ENCODE peak calls at places on chromosomes 6 and 20, in five cellular contexts. One of them, this sample, is unnamed.

GRCh38 chr6:150977276-150977675 is 111.8 kb downstream of the MTHFD1L start:
- DNase-seq in GM04504: no peak
- DNase-seq in ascending aorta: no peak
- DNase-seq in GM23248: peak
- DNase-seq in Daoy: no peak
- DNase-seq in this sample: no peak

GRCh38 chr6:117477988-117478852 is 4.3 kb upstream of the DCBLD1 start:
- DNase-seq in GM04504: no peak
- DNase-seq in ascending aorta: no peak
- DNase-seq in GM23248: no peak
- DNase-seq in Daoy: peak
- DNase-seq in this sample: no peak

GRCh38 chr6:26205161-26205624 is 118.0 kb downstream of the HFE start:
- DNase-seq in GM04504: peak
- DNase-seq in ascending aorta: peak
- DNase-seq in GM23248: peak
- DNase-seq in Daoy: peak
- DNase-seq in this sample: peak

GRCh38 chr6:106870069-106870468 is 104.5 kb downstream of the CD24 start:
- DNase-seq in GM04504: peak
- DNase-seq in ascending aorta: no peak
- DNase-seq in GM23248: peak
- DNase-seq in Daoy: peak
- DNase-seq in this sample: peak

GRCh38 chr20:62413025-62413580 is 6.0 kb upstream of the CABLES2 start:
- DNase-seq in GM04504: no peak
- DNase-seq in ascending aorta: no peak
- DNase-seq in GM23248: no peak
- DNase-seq in Daoy: no peak
- DNase-seq in this sample: no peak

GRCh38 chr6:28789553-28790083 is 134.2 kb downstream of the TRIM27 start:
- DNase-seq in GM04504: no peak
- DNase-seq in ascending aorta: no peak
- DNase-seq in GM23248: peak
- DNase-seq in Daoy: peak
- DNase-seq in this sample: no peak

GRCh38 chr20:35151739-35152138 is 4.6 kb upstream of the EDEM2 start:
- DNase-seq in GM04504: peak
- DNase-seq in ascending aorta: no peak
- DNase-seq in GM23248: peak
- DNase-seq in Daoy: no peak
- DNase-seq in this sample: no peak

GRCh38 chr20:50417484-50418235 is 92.5 kb upstream of the PTPN1 start:
- DNase-seq in GM04504: no peak
- DNase-seq in ascending aorta: no peak
- DNase-seq in GM23248: no peak
- DNase-seq in Daoy: no peak
- DNase-seq in this sample: no peak

GRCh38 chr6:54335871-54336270 is 27.6 kb downstream of the TINAG start:
- DNase-seq in GM04504: peak
- DNase-seq in ascending aorta: no peak
- DNase-seq in GM23248: peak
- DNase-seq in Daoy: peak
- DNase-seq in this sample: peak

GRCh38 chr6:29510202-29510601 is 22.4 kb upstream of the MAS1L start:
- DNase-seq in GM04504: no peak
- DNase-seq in ascending aorta: no peak
- DNase-seq in GM23248: no peak
- DNase-seq in Daoy: no peak
- DNase-seq in this sample: no peak

GRCh38 chr20:25390538-25391528 is at the start of gene ABHD12:
- DNase-seq in GM04504: peak
- DNase-seq in ascending aorta: peak
- DNase-seq in GM23248: peak
- DNase-seq in Daoy: peak
- DNase-seq in this sample: peak

GRCh38 chr6:83594936-83595335 is 82.6 kb downstream of the PRSS35 start:
- DNase-seq in GM04504: no peak
- DNase-seq in ascending aorta: no peak
- DNase-seq in GM23248: peak
- DNase-seq in Daoy: no peak
- DNase-seq in this sample: no peak

GRCh38 chr6:10584607-10585006 is 63.5 kb downstream of the GCNT2 start:
- DNase-seq in GM04504: no peak
- DNase-seq in ascending aorta: no peak
- DNase-seq in GM23248: no peak
- DNase-seq in Daoy: no peak
- DNase-seq in this sample: no peak

GRCh38 chr20:38731738-38732113 is 7.4 kb downstream of the SLC32A1 start:
- DNase-seq in GM04504: no peak
- DNase-seq in ascending aorta: no peak
- DNase-seq in GM23248: no peak
- DNase-seq in Daoy: no peak
- DNase-seq in this sample: no peak

This sample was measured in astrocyte of the cerebellum.